ENCODE peak calls at places on chromosomes 7 and 10, in eight cellular contexts. H is HT1080, P is hypothalamus, O is OCI-M1, E is 8988T, Q is activated B cell treated with CpG ODN at 0.5 μM for 24 hours, B is foreskin melanocyte, T is brain microvascular endothelial cell. M is an unnamed sample.

GRCh38 chr10:132229834-132230556 is 43.2 kb downstream of the DPYSL4 start:
- DNase-seq in B (peak), E (no peak), O (no peak), Q (no peak), H (no peak), T (no peak), P (no peak), M (no peak)

GRCh38 chr7:35993113-35993512 is 159.9 kb upstream of the EEPD1 start:
- DNase-seq in O (no peak), B (no peak), H (no peak), E (no peak), T (no peak), Q (no peak), P (no peak), M (peak)

GRCh38 chr7:26233902-26234511 is 32.5 kb downstream of the CBX3 start:
- DNase-seq in P (no peak), B (no peak), Q (no peak), T (no peak), E (no peak), H (no peak), O (peak), M (no peak)

GRCh38 chr7:31850066-31850465 is 163.1 kb downstream of the PPP1R17 start:
- DNase-seq in T (no peak), O (no peak), B (no peak), E (no peak), P (no peak), H (no peak), Q (no peak), M (no peak)

GRCh38 chr7:155955367-155955635 is 143.0 kb upstream of the SHH start:
- DNase-seq in P (no peak), O (no peak), E (no peak), T (no peak), B (no peak), H (no peak), Q (no peak), M (no peak)

GRCh38 chr7:95910341-95910740 is 138.0 kb downstream of the DYNC1I1 start:
- DNase-seq in B (no peak), Q (no peak), H (no peak), E (no peak), O (no peak), P (no peak), T (no peak), M (no peak)

GRCh38 chr7:41824284-41824683 is 121.4 kb upstream of the INHBA start:
- DNase-seq in Q (no peak), T (peak), B (no peak), E (no peak), O (no peak), H (peak), P (no peak), M (peak)

GRCh38 chr7:71131256-71131752 is 640 bp upstream of the GALNT17 start:
- DNase-seq in Q (no peak), B (no peak), P (peak), T (peak), E (no peak), O (no peak), H (no peak), M (no peak)

GRCh38 chr10:122164815-122165491 is 106.1 kb upstream of the BTBD16 start:
- DNase-seq in H (no peak), O (no peak), P (no peak), B (no peak), Q (no peak), T (no peak), E (no peak), M (no peak)

GRCh38 chr10:110566472-110567200 is 859 bp upstream of the SMC3 start:
- DNase-seq in E (no peak), T (no peak), P (no peak), Q (no peak), B (no peak), H (no peak), O (no peak), M (no peak)

GRCh38 chr7:98034044-98035035 is 44.3 kb upstream of the OCM2 start:
- DNase-seq in T (no peak), Q (no peak), P (no peak), O (no peak), B (no peak), E (no peak), H (no peak), M (peak)

GRCh38 chr7:109449760-109450159 is 880.1 kb downstream of the DNAJB9 start:
- DNase-seq in B (no peak), P (no peak), T (no peak), H (no peak), O (no peak), Q (no peak), E (no peak), M (no peak)

GRCh38 chr10:62047240-62047897 is 145.9 kb downstream of the ARID5B start:
- DNase-seq in H (no peak), E (no peak), O (peak), T (peak), P (no peak), B (no peak), Q (no peak), M (no peak)

GRCh38 chr10:115402690-115403089 is 309.5 kb downstream of the ATRNL1 start:
- DNase-seq in O (no peak), B (no peak), Q (no peak), E (no peak), P (no peak), T (peak), H (peak), M (peak)

GRCh38 chr10:119786117-119786769 is 60.4 kb downstream of the INPP5F start:
- DNase-seq in O (peak), T (peak), B (no peak), E (no peak), H (peak), Q (no peak), P (no peak), M (no peak)

GRCh38 chr7:32489788-32490126 is 423 bp downstream of the LSM5 start:
- DNase-seq in Q (no peak), O (no peak), P (no peak), B (no peak), E (no peak), H (no peak), T (no peak), M (no peak)

M was measured in bronchial epithelial cell.